ENCODE peak calls at places on chromosomes 1 and 21, in five cellular contexts. V, A, F, P and Q are unnamed samples.

GRCh38 chr1:33396188-33397124 is 34.4 kb downstream of the PHC2 start:
- DNase-seq in V (no peak), A (peak), F (no peak), P (no peak), Q (no peak)

GRCh38 chr1:178086294-178087255 is 7.3 kb upstream of the RASAL2 start:
- DNase-seq in V (no peak), A (peak), F (no peak), P (no peak), Q (no peak)

GRCh38 chr1:3014443-3015268 is 6.6 kb upstream of the ACTRT2 start:
- DNase-seq in V (no peak), A (no peak), F (no peak), P (no peak), Q (no peak)

GRCh38 chr1:197633447-197634039 is 141.7 kb downstream of the DENND1B start:
- DNase-seq in V (no peak), A (no peak), F (no peak), P (no peak), Q (no peak)

GRCh38 chr21:30152792-30153191 is 13.8 kb downstream of the CLDN17 start:
- DNase-seq in V (no peak), A (no peak), F (no peak), P (no peak), Q (no peak)

GRCh38 chr21:46436586-46436985 is 22.1 kb upstream of the DIP2A start:
- DNase-seq in V (no peak), A (no peak), F (no peak), P (no peak), Q (no peak)

GRCh38 chr1:245825128-245825901 is 670.5 kb downstream of the KIF26B start:
- DNase-seq in V (no peak), A (no peak), F (no peak), P (no peak), Q (no peak)

GRCh38 chr1:167057297-167057688 is 32.9 kb downstream of the GPA33 start:
- DNase-seq in V (no peak), A (peak), F (no peak), P (peak), Q (peak)

GRCh38 chr1:67970088-67970487 is 80.3 kb downstream of the DIRAS3 start:
- DNase-seq in V (no peak), A (no peak), F (no peak), P (no peak), Q (no peak)

GRCh38 chr1:150072959-150073358 is 5.4 kb downstream of the VPS45 start:
- DNase-seq in V (no peak), A (peak), F (no peak), P (no peak), Q (no peak)

GRCh38 chr21:33412832-33413519 is 9.8 kb downstream of the IFNGR2 start:
- DNase-seq in V (no peak), A (no peak), F (no peak), P (no peak), Q (no peak)

GRCh38 chr1:77446841-77447555 is 165.2 kb downstream of the AK5 start:
- DNase-seq in V (no peak), A (no peak), F (no peak), P (no peak), Q (no peak)

GRCh38 chr1:78434351-78434750 is 56.4 kb upstream of the PTGFR start:
- DNase-seq in V (no peak), A (no peak), F (no peak), P (no peak), Q (no peak)

GRCh38 chr1:200619894-200620272 is 668 bp downstream of the KIF14 start:
- DNase-seq in V (no peak), A (no peak), F (no peak), P (no peak), Q (no peak)

GRCh38 chr1:1763657-1764621 is 14.3 kb downstream of the NADK start:
- DNase-seq in V (no peak), A (peak), F (no peak), P (no peak), Q (no peak)

GRCh38 chr21:46299167-46299566 is 13.0 kb downstream of the YBEY start:
- DNase-seq in V (no peak), A (no peak), F (no peak), P (no peak), Q (no peak)

GRCh38 chr1:53371121-53371666 is 43.3 kb upstream of the LRP8 start:
- DNase-seq in V (peak), A (no peak), F (no peak), P (no peak), Q (no peak)

GRCh38 chr1:158371188-158371953 is 17.7 kb downstream of the CD1E start:
- DNase-seq in V (no peak), A (no peak), F (no peak), P (no peak), Q (no peak)

GRCh38 chr1:248164031-248164430 is 10.6 kb upstream of the OR2M2 start:
- DNase-seq in V (no peak), A (no peak), F (no peak), P (no peak), Q (no peak)

GRCh38 chr1:74780600-74780999 is 47.6 kb downstream of the TYW3 start:
- DNase-seq in V (no peak), A (no peak), F (no peak), P (no peak), Q (no peak)